ENCODE peak calls at places on chromosomes 11 and 22, in nine cellular contexts. H is CD8-positive, alpha-beta T cell; C is stimulated activated CD4-positive, alpha-beta T cell treated with anti-CD3 and anti-CD28 coated beads, Interleukin-2, amount 100 ng/mL, for 48 hours; F is stomach; D is sigmoid colon; P is occipital lobe; Y is left kidney; E is amniotic stem cell; G is activated CD4-positive, CD25-positive, alpha-beta regulatory T cell. W is an unnamed sample.

GRCh38 chr11:7595016-7595869 is 78.1 kb downstream of the CYB5R2 start:
- DNase-seq in C (no peak), H (no peak), G (no peak), D (no peak), P (no peak), F (no peak), E (no peak), Y (peak), W (no peak)

GRCh38 chr11:75325713-75326438 is 25.6 kb downstream of the ARRB1 start:
- DNase-seq in D (peak), C (peak), E (peak), Y (no peak), P (peak), F (peak), G (no peak), H (peak), W (no peak)

GRCh38 chr11:129695543-129696308 is 119.9 kb upstream of the TMEM45B start:
- DNase-seq in G (peak), F (peak), H (peak), C (peak), D (no peak), Y (peak), P (no peak), E (no peak), W (peak)

GRCh38 chr22:47299211-47299878 is 536.9 kb downstream of the TBC1D22A start:
- DNase-seq in E (no peak), D (no peak), H (no peak), C (no peak), P (no peak), Y (no peak), F (no peak), G (no peak), W (no peak)

GRCh38 chr11:58513747-58514367 is 6.0 kb upstream of the OR5B21 start:
- DNase-seq in C (no peak), D (no peak), P (peak), Y (peak), F (no peak), H (no peak), G (no peak), E (peak), W (no peak)

GRCh38 chr22:48474881-48475280 is 1352.8 kb downstream of the BRD1 start:
- DNase-seq in Y (no peak), D (no peak), E (no peak), G (no peak), P (no peak), F (no peak), C (no peak), H (no peak), W (peak)

GRCh38 chr11:61092280-61092766 is 10.0 kb upstream of the CD5 start:
- DNase-seq in H (no peak), C (no peak), G (no peak), Y (no peak), D (no peak), E (no peak), F (no peak), P (no peak), W (no peak)

GRCh38 chr11:19605500-19606371 is 106.9 kb upstream of the NAV2 start:
- DNase-seq in E (no peak), P (no peak), H (no peak), G (no peak), C (no peak), F (no peak), Y (peak), D (no peak), W (no peak)

GRCh38 chr11:113317297-113317696 is 2.9 kb downstream of the TTC12 start:
- DNase-seq in C (no peak), H (no peak), P (no peak), G (no peak), E (no peak), D (no peak), F (no peak), Y (no peak), W (no peak)

GRCh38 chr11:19253817-19254216 is 13.1 kb upstream of the E2F8 start:
- DNase-seq in P (no peak), E (no peak), G (no peak), Y (no peak), F (no peak), C (no peak), D (no peak), H (no peak), W (no peak)

GRCh38 chr22:29200901-29201300 is 4.8 kb upstream of the EMID1 start:
- DNase-seq in H (no peak), G (no peak), D (no peak), C (no peak), Y (no peak), F (no peak), P (no peak), E (no peak), W (no peak)

GRCh38 chr11:8679006-8679405 is 3.5 kb downstream of the TRIM66 start:
- DNase-seq in G (no peak), F (no peak), C (no peak), Y (no peak), D (no peak), P (no peak), E (no peak), H (no peak), W (no peak)

GRCh38 chr11:124233376-124233775 is 7.5 kb upstream of the OR8G1 start:
- DNase-seq in G (no peak), Y (no peak), D (no peak), E (no peak), F (no peak), C (no peak), P (no peak), H (no peak), W (no peak)

GRCh38 chr22:25736378-25737011 is 5.5 kb upstream of the MYO18B start:
- DNase-seq in Y (no peak), E (no peak), G (no peak), F (no peak), C (peak), P (no peak), D (no peak), H (peak), W (no peak)

GRCh38 chr11:15958939-15959338 is 397.4 kb downstream of the SOX6 start:
- DNase-seq in D (no peak), C (no peak), E (no peak), F (no peak), P (no peak), H (no peak), Y (no peak), G (no peak), W (no peak)

GRCh38 chr11:65718964-65719492 is 1.6 kb downstream of the RNASEH2C start:
- DNase-seq in G (no peak), F (peak), H (no peak), E (no peak), P (no peak), C (no peak), Y (no peak), D (no peak), W (no peak)

GRCh38 chr11:100830295-100830694 is 143.2 kb downstream of the ARHGAP42 start:
- DNase-seq in D (no peak), H (no peak), P (no peak), G (no peak), F (peak), Y (peak), C (no peak), E (no peak), W (no peak)

GRCh38 chr11:5291207-5291838 is 10.4 kb downstream of the OR51B4 start:
- DNase-seq in C (no peak), Y (peak), E (no peak), P (no peak), H (no peak), F (no peak), D (no peak), G (no peak), W (no peak)

GRCh38 chr11:367956-368413 is 1.3 kb upstream of the B4GALNT4 start:
- DNase-seq in C (no peak), H (no peak), D (no peak), G (no peak), F (no peak), P (no peak), E (no peak), Y (no peak), W (no peak)

GRCh38 chr11:1970956-1971355 is 23.8 kb downstream of the MRPL23 start:
- DNase-seq in D (peak), F (no peak), G (no peak), Y (peak), C (no peak), E (no peak), H (no peak), P (no peak), W (peak)

GRCh38 chr11:47886096-47886495 is 37.9 kb upstream of the NUP160 start:
- DNase-seq in H (no peak), C (no peak), E (no peak), G (no peak), F (no peak), D (peak), P (no peak), Y (no peak), W (no peak)

GRCh38 chr11:1884123-1884415 is 7.6 kb downstream of the PRR33 start:
- DNase-seq in F (no peak), G (no peak), C (no peak), E (no peak), Y (no peak), P (no peak), H (no peak), D (no peak), W (no peak)

GRCh38 chr22:19811211-19811621 is 43.5 kb downstream of the GNB1L start:
- DNase-seq in D (peak), H (no peak), F (no peak), P (no peak), E (no peak), G (no peak), Y (no peak), C (no peak), W (no peak)

GRCh38 chr22:42844756-42845155 is 12.3 kb downstream of the ARFGAP3 start:
- DNase-seq in Y (no peak), G (no peak), H (no peak), E (no peak), F (no peak), D (no peak), C (no peak), P (no peak), W (no peak)

GRCh38 chr22:22068657-22069056 is 86.1 kb upstream of the TOP3B start:
- DNase-seq in G (no peak), F (no peak), H (no peak), D (no peak), Y (no peak), C (no peak), E (no peak), P (no peak), W (no peak)

GRCh38 chr11:77124041-77124440 is 4.0 kb upstream of the MYO7A start:
- DNase-seq in G (no peak), D (no peak), Y (no peak), F (no peak), H (no peak), P (no peak), E (no peak), C (no peak), W (no peak)

GRCh38 chr11:70191495-70192140 is 11.5 kb upstream of the FADD start:
- DNase-seq in P (no peak), G (peak), E (peak), C (peak), D (no peak), F (peak), H (peak), Y (peak), W (no peak)

GRCh38 chr11:3222941-3223905 is 4.6 kb upstream of the MRGPRG start:
- DNase-seq in E (no peak), D (no peak), G (no peak), P (no peak), H (no peak), C (no peak), F (peak), Y (peak), W (no peak)

GRCh38 chr11:44568706-44569473 is 3.4 kb downstream of the CD82 start:
- DNase-seq in Y (peak), E (peak), D (peak), C (peak), F (peak), H (peak), G (peak), P (peak), W (no peak)

W was measured in chondrocyte.